ENCODE peak calls at places on chromosomes 13 and 19, in eight cellular contexts. B is kidney; X is A673; A is heart left ventricle; P is lower leg skin; Y is epithelial cell of esophagus; E is bronchial epithelial cell; S is effector memory CD4-positive, alpha-beta T cell. M is an unnamed sample.

GRCh38 chr19:35216833-35217707 is 11.5 kb downstream of the FAM187B start:
- DNase-seq in P (peak), E (peak), A (peak), X (no peak), S (peak), B (no peak), Y (peak), M (no peak)

GRCh38 chr19:14061751-14062557 is at the start of gene PALM3:
- DNase-seq in S (no peak), B (peak), P (peak), E (no peak), A (no peak), X (no peak), Y (peak), M (no peak)

GRCh38 chr13:30034448-30034795 is 184.0 kb upstream of the UBL3 start:
- DNase-seq in S (no peak), P (no peak), A (no peak), Y (no peak), E (no peak), B (no peak), X (no peak), M (peak)

GRCh38 chr19:752652-753517 is 2.0 kb downstream of the MISP start:
- DNase-seq in E (peak), S (no peak), A (no peak), B (peak), P (no peak), X (peak), Y (peak), M (peak)

GRCh38 chr19:11435833-11436313 is 438 bp downstream of the PRKCSH start:
- DNase-seq in B (peak), A (no peak), P (no peak), Y (no peak), E (peak), S (no peak), X (no peak), M (no peak)

GRCh38 chr13:63299995-63300394 is 1884.3 kb upstream of the PCDH20 start:
- DNase-seq in S (no peak), E (no peak), P (no peak), Y (no peak), X (no peak), B (no peak), A (no peak), M (no peak)

GRCh38 chr19:2261438-2262172 is 5.4 kb upstream of the JSRP1 start:
- DNase-seq in E (no peak), S (no peak), X (peak), A (no peak), B (no peak), Y (peak), P (no peak), M (no peak)

GRCh38 chr19:48623556-48624066 is 4.3 kb downstream of the SPHK2 start:
- DNase-seq in B (no peak), A (no peak), E (no peak), P (no peak), Y (no peak), X (no peak), S (no peak), M (no peak)

GRCh38 chr19:32436692-32437091 is 31.1 kb downstream of the DPY19L3 start:
- DNase-seq in P (no peak), A (no peak), Y (no peak), B (no peak), E (no peak), S (no peak), X (no peak), M (no peak)

GRCh38 chr13:67119481-67119883 is 110.7 kb downstream of the PCDH9 start:
- DNase-seq in Y (peak), P (no peak), B (no peak), E (peak), X (no peak), S (no peak), A (no peak), M (peak)

GRCh38 chr13:76820759-76821158 is 65.4 kb downstream of the KCTD12 start:
- DNase-seq in X (no peak), P (no peak), A (peak), E (no peak), S (no peak), B (no peak), Y (no peak), M (no peak)

GRCh38 chr19:23868630-23869029 is 46.1 kb upstream of the ZNF726 start:
- DNase-seq in X (no peak), E (no peak), P (no peak), B (no peak), Y (no peak), A (no peak), S (no peak), M (no peak)

GRCh38 chr19:32812036-32812435 is 57.5 kb downstream of the SLC7A9 start:
- DNase-seq in Y (no peak), P (no peak), B (no peak), A (no peak), X (no peak), S (no peak), E (no peak), M (no peak)

DNA sequence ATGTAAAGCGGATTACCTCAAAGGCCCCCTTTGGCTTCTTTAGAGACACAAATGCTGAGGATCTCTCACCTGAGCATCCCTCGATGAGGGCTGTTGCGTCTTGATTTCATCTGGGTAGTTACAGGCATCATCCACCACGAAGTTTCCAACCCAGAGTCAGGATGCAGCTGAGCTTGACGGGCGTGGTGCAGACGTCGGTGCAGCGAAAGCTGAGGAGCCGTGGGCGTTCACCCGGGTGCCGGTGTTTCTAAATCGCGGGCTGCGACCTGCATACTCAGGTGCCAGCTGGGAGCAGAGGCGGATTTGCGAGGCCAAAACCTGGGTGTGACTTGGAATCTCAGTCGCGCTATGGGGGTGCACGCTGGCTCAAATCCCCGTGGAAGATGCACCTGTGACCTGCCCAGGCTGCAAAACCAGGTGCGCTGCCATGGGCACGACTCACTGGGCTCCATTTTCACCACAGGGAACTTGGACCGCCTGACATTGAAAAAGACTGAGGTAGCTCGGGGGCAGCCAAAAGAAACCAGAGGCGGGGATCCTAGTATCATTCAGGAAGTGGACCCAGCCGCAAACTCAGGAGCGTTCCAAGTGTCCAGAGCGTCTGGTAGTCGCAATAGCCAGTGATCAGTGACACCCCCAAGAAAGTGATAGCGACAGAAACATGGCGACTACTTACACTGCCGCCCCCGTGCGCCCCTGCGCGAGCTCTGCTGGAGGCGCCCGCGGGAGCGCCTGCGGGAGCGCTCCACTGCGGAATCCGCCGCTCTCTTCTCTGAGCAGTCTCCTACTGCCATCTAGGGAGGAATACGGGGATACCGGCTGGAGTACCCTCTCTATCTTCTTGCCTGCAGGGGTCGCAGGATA is 36.4 kb upstream of the IGFL4 start:
- DNase-seq in B (peak), S (no peak), Y (peak), P (peak), A (peak), X (peak), E (peak), M (no peak)
- H3K4me3 ChIP-seq in B (no peak), S (no peak), Y (no peak), P (no peak), A (no peak), X (peak), E (no peak), M (no peak)

GRCh38 chr19:5131031-5131865 is 162.3 kb downstream of the KDM4B start:
- DNase-seq in E (no peak), Y (no peak), B (no peak), X (no peak), A (no peak), S (no peak), P (no peak), M (no peak)
- H3K4me3 ChIP-seq in E (no peak), Y (no peak), B (no peak), X (no peak), A (no peak), S (no peak), P (no peak), M (no peak)

GRCh38 chr19:19514215-19514633 is 1.1 kb downstream of the TSSK6 start:
- DNase-seq in Y (no peak), A (peak), E (no peak), P (no peak), S (no peak), X (no peak), B (peak), M (no peak)
- H3K4me3 ChIP-seq in Y (no peak), A (peak), E (no peak), P (no peak), S (no peak), X (no peak), B (no peak), M (no peak)

DNA sequence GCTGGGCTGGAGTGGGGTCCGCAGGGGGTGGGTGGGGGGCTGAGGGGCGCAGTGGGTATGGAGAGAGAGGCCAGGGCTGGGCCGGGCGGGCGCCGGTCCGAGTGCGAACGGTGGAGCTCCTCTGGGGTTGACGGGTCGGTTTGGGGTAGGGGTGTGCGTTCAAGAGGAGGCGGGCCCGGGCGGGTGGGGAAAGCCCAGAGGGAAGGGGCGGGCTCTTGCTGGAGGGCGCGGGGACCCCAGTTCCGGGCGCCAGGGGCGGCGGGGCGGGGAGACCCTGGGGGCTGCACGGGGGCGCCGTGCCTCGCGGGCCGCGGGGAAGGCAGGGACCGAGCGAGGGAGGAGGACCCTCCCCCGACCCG is 8.0 kb upstream of the SHISA7 start:
- DNase-seq in X (no peak), A (no peak), B (no peak), E (no peak), Y (no peak), S (no peak), P (no peak), M (no peak)
- H3K4me3 ChIP-seq in X (peak), A (peak), B (no peak), E (no peak), Y (no peak), S (no peak), P (no peak), M (no peak)

M was measured in BJ.